ENCODE peak calls at places on chromosomes 11 and 22, in six cellular contexts. H, A, K, O, R and T are unnamed samples.

GRCh38 chr22:22076361-22076760 is 93.8 kb upstream of the TOP3B start:
- ATAC-seq in H (no peak), K (no peak), R (no peak), O (no peak), A (no peak), T (no peak)

GRCh38 chr11:129731316-129731715 is 84.3 kb upstream of the TMEM45B start:
- ATAC-seq in A (no peak), H (no peak), R (peak), K (no peak), O (no peak), T (peak)

GRCh38 chr11:2993000-2993330 is 836 bp upstream of the NAP1L4 start:
- ATAC-seq in R (peak), O (no peak), K (no peak), H (no peak), A (peak), T (no peak)

GRCh38 chr11:17294033-17294432 is 17.5 kb downstream of the NUCB2 start:
- ATAC-seq in A (peak), H (no peak), R (no peak), K (no peak), O (no peak), T (no peak)

GRCh38 chr11:19267567-19267966 is 26.8 kb upstream of the E2F8 start:
- ATAC-seq in A (no peak), R (no peak), O (no peak), H (no peak), K (no peak), T (no peak)

GRCh38 chr22:35506259-35506570 is 34.4 kb upstream of the RASD2 start:
- ATAC-seq in R (peak), O (no peak), K (no peak), H (no peak), A (peak), T (no peak)

GRCh38 chr11:94674005-94674491 is 94.1 kb upstream of the AMOTL1 start:
- ATAC-seq in R (no peak), O (no peak), H (no peak), A (no peak), K (no peak), T (no peak)

GRCh38 chr11:34886609-34887008 is 29.6 kb downstream of the APIP start:
- ATAC-seq in O (no peak), A (no peak), H (no peak), K (no peak), R (no peak), T (peak)

GRCh38 chr22:17897411-17897810 is 123.1 kb upstream of the BID start:
- ATAC-seq in K (no peak), R (no peak), O (no peak), H (no peak), A (no peak), T (no peak)

GRCh38 chr22:50102946-50103345 is 13.1 kb downstream of the MOV10L1 start:
- ATAC-seq in O (no peak), R (peak), K (no peak), A (peak), H (peak), T (peak)

GRCh38 chr11:61693897-61694840 is 14.0 kb downstream of the DAGLA start:
- ATAC-seq in R (no peak), K (no peak), H (no peak), O (no peak), A (no peak), T (no peak)

GRCh38 chr11:102317768-102318103 is 452 bp downstream of the BIRC3 start:
- ATAC-seq in O (no peak), K (no peak), H (no peak), A (peak), R (peak), T (peak)

GRCh38 chr11:118679483-118679882 is at the start of gene TREH:
- ATAC-seq in A (no peak), O (no peak), H (no peak), K (no peak), R (no peak), T (peak)

GRCh38 chr11:45083544-45084087 is 62.8 kb upstream of the PRDM11 start:
- ATAC-seq in R (peak), K (no peak), H (peak), O (no peak), A (no peak), T (peak)

GRCh38 chr11:8709002-8709672 is 26.5 kb downstream of the RPL27A start:
- ATAC-seq in K (no peak), R (no peak), O (no peak), A (peak), H (no peak), T (peak)

GRCh38 chr11:103671143-103671651 is 365.2 kb upstream of the DDI1 start:
- ATAC-seq in H (no peak), K (no peak), A (peak), R (no peak), O (no peak), T (no peak)